ENCODE peak calls at places on chromosomes 6 and 20, in ten cellular contexts. One of them, this sample, is unnamed. For H3K4me1, the result is how much of the 10 kb centered on the place peaks cover.

GRCh38 chr20:20664795-20665194 is 47.6 kb downstream of the RALGAPA2 start:
- DNase-seq in stomach: no peak
- DNase-seq in endothelial cell of umbilical vein: peak
- DNase-seq in spleen: no peak
- DNase-seq in HCT116: peak
- DNase-seq in esophagus muscularis mucosa: no peak
- DNase-seq in transverse colon: no peak
- DNase-seq in GM23338: peak
- DNase-seq in SK-N-SH: peak
- DNase-seq in Panc1: peak
- DNase-seq in this sample: no peak

GRCh38 chr20:43186312-43186711 is 3.4 kb downstream of the PTPRT start:
- DNase-seq in stomach: no peak
- DNase-seq in endothelial cell of umbilical vein: no peak
- DNase-seq in spleen: no peak
- DNase-seq in HCT116: no peak
- DNase-seq in esophagus muscularis mucosa: no peak
- DNase-seq in transverse colon: no peak
- DNase-seq in GM23338: no peak
- DNase-seq in SK-N-SH: no peak
- DNase-seq in Panc1: no peak
- DNase-seq in this sample: no peak

GRCh38 chr20:53738039-53738944 is 144.7 kb upstream of the ZNF217 start:
- DNase-seq in stomach: peak
- DNase-seq in endothelial cell of umbilical vein: no peak
- DNase-seq in spleen: no peak
- DNase-seq in HCT116: no peak
- DNase-seq in esophagus muscularis mucosa: no peak
- DNase-seq in transverse colon: peak
- DNase-seq in GM23338: peak
- DNase-seq in SK-N-SH: peak
- DNase-seq in Panc1: peak
- DNase-seq in this sample: no peak

GRCh38 chr6:83429857-83430605 is 820 bp downstream of the ME1 start:
- DNase-seq in stomach: peak
- DNase-seq in endothelial cell of umbilical vein: peak
- DNase-seq in spleen: no peak
- DNase-seq in HCT116: peak
- DNase-seq in esophagus muscularis mucosa: no peak
- DNase-seq in transverse colon: peak
- DNase-seq in GM23338: peak
- DNase-seq in SK-N-SH: peak
- DNase-seq in Panc1: no peak
- DNase-seq in this sample: no peak

GRCh38 chr20:20358801-20359200 is 9.1 kb upstream of the INSM1 start:
- DNase-seq in stomach: no peak
- DNase-seq in endothelial cell of umbilical vein: no peak
- DNase-seq in spleen: no peak
- DNase-seq in HCT116: no peak
- DNase-seq in esophagus muscularis mucosa: no peak
- DNase-seq in transverse colon: no peak
- DNase-seq in GM23338: no peak
- DNase-seq in SK-N-SH: no peak
- DNase-seq in Panc1: no peak
- DNase-seq in this sample: no peak

GRCh38 chr6:106892186-106892585 is 82.3 kb downstream of the CD24 start:
- DNase-seq in stomach: no peak
- DNase-seq in endothelial cell of umbilical vein: no peak
- DNase-seq in spleen: no peak
- DNase-seq in HCT116: no peak
- DNase-seq in esophagus muscularis mucosa: no peak
- DNase-seq in transverse colon: no peak
- DNase-seq in GM23338: no peak
- DNase-seq in SK-N-SH: no peak
- DNase-seq in Panc1: no peak
- DNase-seq in this sample: no peak

GRCh38 chr6:71082033-71082620 is 125.3 kb upstream of the B3GAT2 start:
- DNase-seq in stomach: no peak
- DNase-seq in endothelial cell of umbilical vein: no peak
- DNase-seq in spleen: no peak
- DNase-seq in HCT116: no peak
- DNase-seq in esophagus muscularis mucosa: no peak
- DNase-seq in transverse colon: no peak
- DNase-seq in GM23338: no peak
- DNase-seq in SK-N-SH: no peak
- DNase-seq in Panc1: no peak
- DNase-seq in this sample: no peak

GRCh38 chr6:35014341-35014740 is 125.3 kb downstream of the ANKS1A start:
- DNase-seq in stomach: no peak
- DNase-seq in endothelial cell of umbilical vein: no peak
- DNase-seq in spleen: no peak
- DNase-seq in HCT116: no peak
- DNase-seq in esophagus muscularis mucosa: no peak
- DNase-seq in transverse colon: no peak
- DNase-seq in GM23338: no peak
- DNase-seq in SK-N-SH: no peak
- DNase-seq in Panc1: no peak
- DNase-seq in this sample: no peak

GRCh38 chr6:89941031-89941775 is 46.9 kb downstream of the GJA10 start:
- DNase-seq in stomach: peak
- DNase-seq in endothelial cell of umbilical vein: no peak
- DNase-seq in spleen: no peak
- DNase-seq in HCT116: no peak
- DNase-seq in esophagus muscularis mucosa: no peak
- DNase-seq in transverse colon: peak
- DNase-seq in GM23338: no peak
- DNase-seq in SK-N-SH: no peak
- DNase-seq in Panc1: no peak
- DNase-seq in this sample: no peak

GRCh38 chr6:54282186-54282585 is 26.1 kb upstream of the TINAG start:
- DNase-seq in stomach: no peak
- DNase-seq in endothelial cell of umbilical vein: peak
- DNase-seq in spleen: no peak
- DNase-seq in HCT116: peak
- DNase-seq in esophagus muscularis mucosa: no peak
- DNase-seq in transverse colon: no peak
- DNase-seq in GM23338: no peak
- DNase-seq in SK-N-SH: no peak
- DNase-seq in Panc1: no peak
- DNase-seq in this sample: no peak

GRCh38 chr6:138396709-138397108 is 7.3 kb upstream of the HEBP2 start:
- DNase-seq in stomach: no peak
- DNase-seq in endothelial cell of umbilical vein: no peak
- DNase-seq in spleen: no peak
- DNase-seq in HCT116: no peak
- DNase-seq in esophagus muscularis mucosa: peak
- DNase-seq in transverse colon: no peak
- DNase-seq in GM23338: no peak
- DNase-seq in SK-N-SH: no peak
- DNase-seq in Panc1: no peak
- DNase-seq in this sample: no peak

GRCh38 chr6:40164345-40164755 is 230.1 kb upstream of the MOCS1 start:
- DNase-seq in stomach: no peak
- DNase-seq in endothelial cell of umbilical vein: no peak
- DNase-seq in spleen: no peak
- DNase-seq in HCT116: no peak
- DNase-seq in esophagus muscularis mucosa: no peak
- DNase-seq in transverse colon: no peak
- DNase-seq in GM23338: peak
- DNase-seq in SK-N-SH: no peak
- DNase-seq in Panc1: no peak
- DNase-seq in this sample: no peak

GRCh38 chr6:123316733-123317323 is 319.9 kb downstream of the TRDN start:
- DNase-seq in stomach: no peak
- DNase-seq in endothelial cell of umbilical vein: peak
- DNase-seq in spleen: no peak
- DNase-seq in HCT116: no peak
- DNase-seq in esophagus muscularis mucosa: no peak
- DNase-seq in transverse colon: no peak
- DNase-seq in GM23338: peak
- DNase-seq in SK-N-SH: peak
- DNase-seq in Panc1: peak
- DNase-seq in this sample: no peak

GRCh38 chr6:137819740-137820139 is 47.3 kb upstream of the TNFAIP3 start:
- DNase-seq in stomach: no peak
- DNase-seq in endothelial cell of umbilical vein: peak
- DNase-seq in spleen: no peak
- DNase-seq in HCT116: no peak
- DNase-seq in esophagus muscularis mucosa: no peak
- DNase-seq in transverse colon: no peak
- DNase-seq in GM23338: no peak
- DNase-seq in SK-N-SH: no peak
- DNase-seq in Panc1: no peak
- DNase-seq in this sample: no peak

GRCh38 chr6:168104636-168105035 is 25.6 kb upstream of the FRMD1 start:
- DNase-seq in stomach: no peak
- DNase-seq in endothelial cell of umbilical vein: no peak
- DNase-seq in spleen: peak
- DNase-seq in HCT116: no peak
- DNase-seq in esophagus muscularis mucosa: no peak
- DNase-seq in transverse colon: no peak
- DNase-seq in GM23338: no peak
- DNase-seq in SK-N-SH: no peak
- DNase-seq in Panc1: no peak
- DNase-seq in this sample: no peak

GRCh38 chr6:111555041-111555440 is 50.6 kb downstream of the TRAF3IP2 start:
- DNase-seq in stomach: no peak
- DNase-seq in endothelial cell of umbilical vein: no peak
- DNase-seq in spleen: no peak
- DNase-seq in HCT116: no peak
- DNase-seq in esophagus muscularis mucosa: no peak
- DNase-seq in transverse colon: no peak
- DNase-seq in GM23338: no peak
- DNase-seq in SK-N-SH: no peak
- DNase-seq in Panc1: no peak
- DNase-seq in this sample: no peak

GRCh38 chr6:50116390-50116789 is 66.7 kb upstream of the DEFB112 start:
- DNase-seq in stomach: no peak
- DNase-seq in endothelial cell of umbilical vein: no peak
- DNase-seq in spleen: no peak
- DNase-seq in HCT116: no peak
- DNase-seq in esophagus muscularis mucosa: no peak
- DNase-seq in transverse colon: no peak
- DNase-seq in GM23338: peak
- DNase-seq in SK-N-SH: peak
- DNase-seq in Panc1: no peak
- DNase-seq in this sample: no peak

GRCh38 chr6:28643017-28643740 is 117.5 kb downstream of the GPX5 start:
- DNase-seq in stomach: no peak
- DNase-seq in endothelial cell of umbilical vein: peak
- DNase-seq in spleen: no peak
- DNase-seq in HCT116: peak
- DNase-seq in esophagus muscularis mucosa: no peak
- DNase-seq in transverse colon: no peak
- DNase-seq in GM23338: peak
- DNase-seq in SK-N-SH: peak
- DNase-seq in Panc1: peak
- DNase-seq in this sample: no peak

GRCh38 chr6:81450180-81450579 is 302.3 kb downstream of the TENT5A start:
- DNase-seq in stomach: no peak
- DNase-seq in endothelial cell of umbilical vein: no peak
- DNase-seq in spleen: no peak
- DNase-seq in HCT116: peak
- DNase-seq in esophagus muscularis mucosa: no peak
- DNase-seq in transverse colon: peak
- DNase-seq in GM23338: no peak
- DNase-seq in SK-N-SH: peak
- DNase-seq in Panc1: no peak
- DNase-seq in this sample: no peak
- TF ChIP-seq CTCF in stomach: no peak
- TF ChIP-seq CTCF in endothelial cell of umbilical vein: no peak
- TF ChIP-seq CTCF in spleen: no peak
- TF ChIP-seq CTCF in HCT116: peak
- TF ChIP-seq CTCF in esophagus muscularis mucosa: no peak
- TF ChIP-seq CTCF in transverse colon: no peak
- TF ChIP-seq CTCF in GM23338: peak
- TF ChIP-seq CTCF in SK-N-SH: peak
- TF ChIP-seq CTCF in Panc1: no peak
- TF ChIP-seq CTCF in this sample: no peak

GRCh38 chr20:32356935-32357868 is 929 bp upstream of the ASXL1 start:
- DNase-seq in stomach: no peak
- DNase-seq in endothelial cell of umbilical vein: peak
- DNase-seq in spleen: no peak
- DNase-seq in HCT116: peak
- DNase-seq in esophagus muscularis mucosa: no peak
- DNase-seq in transverse colon: peak
- DNase-seq in GM23338: peak
- DNase-seq in SK-N-SH: peak
- DNase-seq in Panc1: peak
- DNase-seq in this sample: no peak
- H3K4me1 ChIP-seq in stomach: under half
- H3K4me1 ChIP-seq in endothelial cell of umbilical vein: under half
- H3K4me1 ChIP-seq in spleen: under half
- H3K4me1 ChIP-seq in HCT116: under half
- H3K4me1 ChIP-seq in esophagus muscularis mucosa: under half
- H3K4me1 ChIP-seq in transverse colon: under half
- H3K4me1 ChIP-seq in GM23338: under half
- H3K4me1 ChIP-seq in SK-N-SH: under half
- H3K4me1 ChIP-seq in Panc1: half or more
- H3K4me1 ChIP-seq in this sample: under half

GRCh38 chr20:62133051-62133845 is 9.9 kb downstream of the PSMA7 start:
- DNase-seq in stomach: no peak
- DNase-seq in endothelial cell of umbilical vein: no peak
- DNase-seq in spleen: peak
- DNase-seq in HCT116: no peak
- DNase-seq in esophagus muscularis mucosa: no peak
- DNase-seq in transverse colon: no peak
- DNase-seq in GM23338: no peak
- DNase-seq in SK-N-SH: no peak
- DNase-seq in Panc1: no peak
- DNase-seq in this sample: no peak
- TF ChIP-seq POLR2AphosphoS5 in stomach: no peak
- TF ChIP-seq POLR2AphosphoS5 in endothelial cell of umbilical vein: no peak
- TF ChIP-seq POLR2AphosphoS5 in spleen: peak
- TF ChIP-seq POLR2AphosphoS5 in HCT116: no peak
- TF ChIP-seq POLR2AphosphoS5 in esophagus muscularis mucosa: no peak
- TF ChIP-seq POLR2AphosphoS5 in transverse colon: no peak
- TF ChIP-seq POLR2AphosphoS5 in GM23338: no peak
- TF ChIP-seq POLR2AphosphoS5 in SK-N-SH: no peak
- TF ChIP-seq POLR2AphosphoS5 in Panc1: no peak
- TF ChIP-seq POLR2AphosphoS5 in this sample: no peak

DNA sequence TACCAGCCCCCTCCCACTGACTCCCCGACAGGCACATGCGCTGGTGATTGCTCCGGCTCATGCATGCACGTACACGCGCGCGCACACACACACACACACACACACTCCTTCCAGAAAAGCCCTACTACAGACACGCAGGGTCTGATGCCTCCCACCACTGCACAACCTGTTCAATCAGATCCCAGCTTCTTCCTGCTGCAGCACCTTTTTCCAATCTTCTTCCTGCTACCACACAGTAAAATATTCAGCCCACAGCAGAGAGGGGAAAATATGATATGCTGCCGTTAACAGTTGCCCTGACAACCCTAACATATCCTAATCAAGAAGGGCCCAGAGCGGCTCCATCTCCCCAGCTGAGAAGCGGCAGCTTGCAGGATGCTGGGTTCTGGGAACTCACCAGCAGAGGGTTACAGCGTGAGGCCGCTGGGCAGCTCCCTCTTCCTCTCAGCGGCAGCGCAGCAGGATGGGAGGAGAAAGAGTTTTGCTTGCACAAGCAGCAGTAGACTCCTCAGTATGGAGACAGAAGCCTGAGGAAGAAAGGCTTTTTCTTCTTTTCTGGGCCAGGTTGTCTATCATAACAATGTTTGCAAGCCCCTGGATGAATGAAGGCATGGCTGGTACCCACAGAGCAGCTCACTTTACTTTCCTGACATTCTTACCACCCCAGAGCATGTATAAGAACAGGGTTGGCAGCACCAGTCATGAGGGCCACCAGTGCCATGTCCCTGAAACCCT is 23.9 kb downstream of the MAP7 start:
- DNase-seq in stomach: peak
- DNase-seq in endothelial cell of umbilical vein: peak
- DNase-seq in spleen: peak
- DNase-seq in HCT116: no peak
- DNase-seq in esophagus muscularis mucosa: no peak
- DNase-seq in transverse colon: no peak
- DNase-seq in GM23338: peak
- DNase-seq in SK-N-SH: peak
- DNase-seq in Panc1: no peak
- DNase-seq in this sample: no peak
- TF ChIP-seq CTCF in stomach: peak
- TF ChIP-seq CTCF in endothelial cell of umbilical vein: peak
- TF ChIP-seq CTCF in spleen: no peak
- TF ChIP-seq CTCF in HCT116: no peak
- TF ChIP-seq CTCF in esophagus muscularis mucosa: no peak
- TF ChIP-seq CTCF in transverse colon: no peak
- TF ChIP-seq CTCF in GM23338: peak
- TF ChIP-seq CTCF in SK-N-SH: peak
- TF ChIP-seq CTCF in Panc1: peak
- TF ChIP-seq CTCF in this sample: no peak